ENCODE peak calls at places on chromosomes 6 and 20, in ten cellular contexts. B is WTC11, E is AG04449, O is fibroblast of mammary gland, T is fibroblast of the aortic adventitia, Q is OCI-LY7, A is HepG2, I is cardiac muscle cell, Y is GM12865, F is uterus. Z is an unnamed sample.

GRCh38 chr20:37303637-37304036 is 14.2 kb downstream of the MANBAL start:
- DNase-seq in I (no peak), A (no peak), Y (no peak), O (no peak), T (no peak), B (no peak), F (no peak), E (no peak), Q (no peak), Z (no peak)

GRCh38 chr6:7991992-7992815 is 72.0 kb downstream of the BLOC1S5 start:
- DNase-seq in Y (peak), O (peak), Q (peak), A (peak), B (no peak), T (peak), E (peak), F (peak), I (no peak), Z (no peak)

GRCh38 chr6:3489032-3489757 is 32.3 kb upstream of the SLC22A23 start:
- DNase-seq in I (no peak), A (no peak), T (peak), F (no peak), Y (no peak), B (no peak), Q (no peak), E (no peak), O (peak), Z (no peak)

GRCh38 chr6:132359891-132360290 is 41.4 kb downstream of the MOXD1 start:
- DNase-seq in T (no peak), F (no peak), A (no peak), Q (no peak), B (no peak), O (no peak), E (no peak), I (no peak), Y (no peak), Z (no peak)

GRCh38 chr6:112413805-112414204 is 66.7 kb downstream of the RFPL4B start:
- DNase-seq in A (no peak), I (no peak), Q (no peak), T (no peak), O (peak), B (no peak), Y (no peak), F (no peak), E (no peak), Z (no peak)

GRCh38 chr20:56501116-56501515 is 23.4 kb upstream of the FAM209A start:
- DNase-seq in F (no peak), I (no peak), O (no peak), B (no peak), A (no peak), Q (no peak), Y (no peak), E (no peak), T (no peak), Z (no peak)

GRCh38 chr6:163459007-163459406 is 44.5 kb downstream of the QKI start:
- DNase-seq in E (no peak), Q (no peak), I (no peak), B (no peak), O (no peak), Y (no peak), A (no peak), T (no peak), F (no peak), Z (no peak)

GRCh38 chr6:105087571-105088211 is 92.1 kb downstream of the POPDC3 start:
- DNase-seq in F (peak), A (peak), Q (peak), Y (peak), B (no peak), O (peak), T (peak), I (peak), E (no peak), Z (peak)

GRCh38 chr20:64247970-64248841 is 7.3 kb upstream of the PCMTD2 start:
- DNase-seq in F (no peak), Y (peak), Q (no peak), I (no peak), A (no peak), E (no peak), O (no peak), T (no peak), B (no peak), Z (no peak)

GRCh38 chr6:45072673-45073072 is 255.5 kb upstream of the RUNX2 start:
- DNase-seq in A (no peak), T (peak), O (no peak), I (no peak), E (no peak), F (no peak), Q (no peak), Y (no peak), B (no peak), Z (no peak)

GRCh38 chr20:57513199-57513598 is 11.7 kb downstream of the CTCFL start:
- DNase-seq in I (no peak), T (peak), E (no peak), B (no peak), Y (no peak), Q (no peak), A (no peak), F (no peak), O (peak), Z (no peak)

GRCh38 chr20:63508072-63508768 is 9.3 kb upstream of the EEF1A2 start:
- DNase-seq in I (no peak), F (no peak), B (no peak), O (no peak), Y (no peak), E (no peak), Q (no peak), A (no peak), T (no peak), Z (peak)

GRCh38 chr20:38751360-38751976 is 3.2 kb downstream of the ACTR5 start:
- DNase-seq in I (no peak), T (peak), A (peak), F (no peak), Q (peak), O (peak), E (no peak), B (no peak), Y (peak), Z (peak)

GRCh38 chr6:36701401-36701991 is 3.9 kb downstream of the RAB44 start:
- DNase-seq in Q (peak), Y (peak), T (no peak), O (no peak), A (peak), F (no peak), E (no peak), I (no peak), B (no peak), Z (no peak)
- TF ChIP-seq CTCF in Q (peak), Y (peak), T (peak), O (no peak), A (peak), F (no peak), E (no peak), I (no peak), B (no peak), Z (no peak)

DNA sequence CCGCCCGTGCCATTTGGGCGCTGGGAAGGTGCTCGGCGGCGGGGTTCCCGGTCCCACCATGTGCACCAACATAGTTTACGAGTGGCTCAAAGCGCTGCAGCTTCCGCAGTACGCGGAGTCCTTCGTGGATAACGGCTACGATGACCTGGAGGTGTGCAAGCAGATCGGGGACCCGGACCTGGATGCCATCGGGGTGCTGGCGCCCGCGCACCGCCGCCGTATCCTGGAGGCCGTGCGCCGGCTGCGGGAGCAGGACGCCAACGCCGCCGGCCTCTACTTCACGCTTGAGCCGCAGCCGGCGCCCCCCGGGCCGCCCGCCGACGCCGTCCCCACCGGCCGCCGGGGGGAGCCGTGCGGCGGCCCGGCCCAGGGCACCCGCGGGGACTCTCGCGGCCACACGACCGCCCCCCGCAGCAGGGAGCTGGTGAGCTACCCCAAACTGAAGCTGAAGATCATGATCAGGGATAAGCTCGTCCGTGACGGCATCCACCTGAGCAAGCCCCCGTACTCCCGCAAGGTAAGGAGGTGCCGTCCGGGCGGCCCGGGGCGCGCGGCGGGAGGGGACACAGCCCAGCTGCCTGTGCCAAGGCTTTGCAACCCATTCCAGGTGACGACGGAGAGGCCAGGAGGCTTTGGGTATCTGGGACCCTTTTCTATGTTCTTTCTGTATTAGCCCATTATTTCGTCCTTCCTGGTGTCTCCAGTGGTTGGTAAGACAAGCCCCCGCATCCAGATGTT is 550 bp downstream of the SAMD5 start:
- DNase-seq in Y (no peak), E (no peak), Q (no peak), A (no peak), B (peak), T (no peak), I (peak), F (peak), O (no peak), Z (no peak)
- TF ChIP-seq CTCF in Y (no peak), E (no peak), Q (no peak), A (no peak), B (no peak), T (no peak), I (no peak), F (no peak), O (no peak), Z (no peak)

GRCh38 chr6:66264376-66264775 is 557.4 kb upstream of the EYS start:
- DNase-seq in I (no peak), B (no peak), Y (no peak), Q (no peak), A (no peak), F (no peak), E (no peak), T (no peak), O (peak), Z (no peak)

GRCh38 chr6:66265737-66266136 is 558.7 kb upstream of the EYS start:
- DNase-seq in F (no peak), T (no peak), A (no peak), E (no peak), I (no peak), O (no peak), Q (no peak), Y (no peak), B (no peak), Z (no peak)
- TF ChIP-seq CTCF in F (no peak), T (no peak), A (no peak), E (no peak), I (no peak), O (no peak), Q (no peak), Y (no peak), B (no peak), Z (no peak)

DNA sequence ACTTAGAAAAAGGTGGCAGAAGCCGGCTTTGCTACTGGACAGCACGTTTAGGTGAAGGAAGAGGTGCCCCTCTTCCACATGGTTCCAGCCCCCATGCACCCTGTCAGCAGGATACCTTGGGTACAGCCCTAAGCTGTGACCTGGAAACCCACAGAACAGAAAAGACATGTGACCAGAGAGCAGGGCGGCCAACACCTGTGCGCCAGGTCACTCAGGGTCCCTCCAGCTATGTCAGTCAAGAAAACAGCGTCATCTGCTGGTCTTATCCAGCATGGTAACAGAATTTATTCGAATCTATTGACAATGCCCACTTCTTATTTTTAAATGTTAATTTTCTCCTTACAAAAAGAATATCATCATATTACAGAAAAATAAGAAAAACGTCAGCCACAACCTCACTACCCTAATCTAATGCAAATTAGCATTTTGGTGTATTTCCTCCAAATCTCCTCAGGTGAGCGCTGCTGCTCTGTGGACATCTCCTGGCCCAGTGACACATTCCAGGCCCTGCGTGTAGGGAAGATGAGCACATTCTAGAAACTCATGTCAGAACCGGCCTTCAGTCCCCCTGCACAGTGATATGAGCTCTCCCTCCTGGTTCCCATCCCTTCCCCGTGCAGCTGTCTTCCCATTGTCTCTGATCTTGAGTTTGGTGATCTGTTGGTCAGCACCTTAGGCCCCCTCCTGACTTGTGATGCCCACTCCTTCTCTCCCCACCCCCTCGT is 37.2 kb downstream of the GTF2H5 start:
- DNase-seq in F (no peak), A (peak), I (peak), T (no peak), B (peak), Y (no peak), O (no peak), E (no peak), Q (peak), Z (no peak)
- TF ChIP-seq CTCF in F (no peak), A (peak), I (peak), T (peak), B (peak), Y (no peak), O (peak), E (peak), Q (peak), Z (peak)

GRCh38 chr6:76682842-76683241 is 610.4 kb upstream of the IMPG1 start:
- DNase-seq in F (no peak), I (peak), O (peak), E (no peak), Q (peak), B (no peak), Y (peak), T (peak), A (peak), Z (no peak)
- TF ChIP-seq CTCF in F (no peak), I (peak), O (peak), E (no peak), Q (peak), B (peak), Y (peak), T (peak), A (no peak), Z (no peak)

GRCh38 chr6:38570750-38571149 is 69.0 kb downstream of the BTBD9 start:
- DNase-seq in B (no peak), Q (peak), Y (peak), F (no peak), E (no peak), O (peak), I (peak), T (peak), A (no peak), Z (no peak)
- TF ChIP-seq CTCF in B (no peak), Q (peak), Y (peak), F (peak), E (peak), O (peak), I (peak), T (peak), A (peak), Z (peak)

GRCh38 chr6:82078286-82078908 is 169.1 kb downstream of the IBTK start:
- DNase-seq in T (no peak), Q (no peak), O (no peak), I (no peak), Y (no peak), F (no peak), B (no peak), A (no peak), E (no peak), Z (no peak)

GRCh38 chr6:82073484-82073883 is 174.1 kb downstream of the IBTK start:
- DNase-seq in Y (no peak), F (no peak), E (no peak), A (no peak), I (no peak), O (no peak), B (no peak), Q (no peak), T (no peak), Z (no peak)

GRCh38 chr6:82080767-82081166 is 166.8 kb downstream of the IBTK start:
- DNase-seq in B (no peak), A (no peak), Q (no peak), I (no peak), F (no peak), Y (no peak), T (no peak), E (no peak), O (no peak), Z (no peak)

GRCh38 chr6:82072771-82073170 is 174.8 kb downstream of the IBTK start:
- DNase-seq in I (no peak), E (peak), A (no peak), F (no peak), T (peak), B (no peak), O (peak), Y (no peak), Q (no peak), Z (no peak)

GRCh38 chr6:82076855-82077254 is 170.7 kb downstream of the IBTK start:
- DNase-seq in Q (no peak), I (no peak), B (no peak), T (peak), O (peak), E (no peak), F (no peak), Y (no peak), A (no peak), Z (no peak)
- TF ChIP-seq CTCF in Q (no peak), I (no peak), B (no peak), T (no peak), O (peak), E (no peak), F (no peak), Y (no peak), A (no peak), Z (no peak)

DNA sequence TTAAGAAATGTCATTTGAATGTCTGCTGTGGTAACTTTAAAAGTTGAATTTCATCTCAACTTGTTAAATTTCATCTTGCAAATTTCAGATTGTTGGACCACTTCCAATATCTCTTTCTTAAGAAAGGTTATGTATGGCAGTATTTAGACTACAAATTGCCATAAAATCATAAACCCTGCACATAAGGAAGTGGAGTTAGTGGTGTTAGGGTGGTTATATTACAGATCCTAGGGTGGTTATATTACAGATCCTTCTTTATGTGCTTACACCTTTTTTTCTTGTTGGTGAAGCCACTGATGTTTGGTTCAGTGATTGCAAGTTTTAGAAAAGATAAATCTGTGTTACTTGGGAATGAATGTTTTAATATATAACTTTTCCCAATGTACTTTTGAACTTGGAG is 9.0 kb downstream of the DSE start:
- DNase-seq in Q (no peak), O (no peak), T (no peak), E (no peak), F (no peak), B (no peak), Y (no peak), A (no peak), I (no peak), Z (no peak)
- TF ChIP-seq CTCF in Q (no peak), O (no peak), T (no peak), E (no peak), F (no peak), B (no peak), Y (no peak), A (no peak), I (no peak), Z (no peak)